ENCODE peak calls at places on chromosomes 16 and 17, in eight cellular contexts. V, B, E, A, R, L, T and W are unnamed samples.

GRCh38 chr17:8375738-8376259 is 705 bp downstream of the KRABD2 start:
- DNase-seq in V (no peak), B (no peak), E (no peak), A (no peak), R (peak), L (peak), T (no peak), W (no peak)

GRCh38 chr17:42303694-42304093 is 15.4 kb downstream of the STAT5A start:
- DNase-seq in V (no peak), B (no peak), E (no peak), A (no peak), R (no peak), L (no peak), T (no peak), W (no peak)

GRCh38 chr17:11996722-11997146 is 541 bp downstream of the ZNF18 start:
- DNase-seq in V (no peak), B (peak), E (peak), A (no peak), R (peak), L (peak), T (no peak), W (peak)

GRCh38 chr17:78253946-78254672 is 22.7 kb downstream of the TMEM235 start:
- DNase-seq in V (peak), B (peak), E (peak), A (peak), R (peak), L (peak), T (peak), W (peak)

GRCh38 chr16:82192665-82193064 is 22.6 kb upstream of the MPHOSPH6 start:
- DNase-seq in V (peak), B (peak), E (no peak), A (no peak), R (peak), L (peak), T (no peak), W (no peak)

GRCh38 chr17:47875011-47875471 is 21.0 kb upstream of the SP2 start:
- DNase-seq in V (no peak), B (no peak), E (no peak), A (no peak), R (no peak), L (no peak), T (no peak), W (no peak)

GRCh38 chr17:43857141-43857540 is 10.2 kb downstream of the CD300LG start:
- DNase-seq in V (no peak), B (no peak), E (no peak), A (no peak), R (no peak), L (no peak), T (no peak), W (no peak)

GRCh38 chr17:83116311-83116771 is 36.9 kb downstream of the METRNL start:
- DNase-seq in V (no peak), B (no peak), E (no peak), A (no peak), R (no peak), L (no peak), T (no peak), W (no peak)

GRCh38 chr17:16189791-16190348 is 25.5 kb downstream of the NCOR1 start:
- DNase-seq in V (no peak), B (no peak), E (no peak), A (no peak), R (no peak), L (peak), T (no peak), W (no peak)

GRCh38 chr17:79959042-79959441 is 76.6 kb downstream of the TBC1D16 start:
- DNase-seq in V (no peak), B (no peak), E (no peak), A (no peak), R (no peak), L (no peak), T (no peak), W (no peak)